ENCODE peak calls at places on chromosomes 2 and 18, in six cellular contexts. G is stimulated activated CD4-positive, alpha-beta T cell treated with anti-CD3 and anti-CD28 coated beads, Interleukin-4, amount 100 ng/mL, for 48 hours; L is NCI-H345; X is mesothelial cell of epicardium; Q is T-helper 1 cell; J is GM03348. C is an unnamed sample.

GRCh38 chr2:144310484-144310883 is 209.4 kb downstream of the ZEB2 start:
- DNase-seq in J (no peak), Q (no peak), X (no peak), G (no peak), L (no peak), C (no peak)

GRCh38 chr2:233448220-233448559 is 93.9 kb downstream of the DGKD start:
- DNase-seq in Q (no peak), X (no peak), G (no peak), L (no peak), J (no peak), C (no peak)

GRCh38 chr2:234099266-234099665 is 48.8 kb downstream of the SPP2 start:
- DNase-seq in Q (no peak), L (no peak), J (no peak), X (no peak), G (no peak), C (no peak)

GRCh38 chr2:56227811-56228210 is 44.0 kb downstream of the CCDC85A start:
- DNase-seq in X (no peak), G (no peak), J (no peak), L (no peak), Q (no peak), C (no peak)

GRCh38 chr2:9187620-9188214 is 18.9 kb upstream of the ASAP2 start:
- DNase-seq in X (no peak), Q (no peak), L (no peak), J (no peak), G (no peak), C (no peak)

GRCh38 chr2:309148-309969 is 21.5 kb upstream of the ALKAL2 start:
- DNase-seq in G (no peak), X (no peak), J (no peak), L (peak), Q (no peak), C (no peak)

GRCh38 chr2:120225549-120226065 is 2.4 kb upstream of the TMEM185B start:
- DNase-seq in J (no peak), L (no peak), Q (no peak), X (no peak), G (no peak), C (no peak)

GRCh38 chr2:9999693-10000092 is 43.7 kb upstream of the KLF11 start:
- DNase-seq in Q (no peak), G (no peak), X (no peak), J (no peak), L (no peak), C (no peak)

GRCh38 chr2:240245706-240246105 is 105.2 kb upstream of the OTOS start:
- DNase-seq in Q (no peak), L (no peak), X (no peak), J (peak), G (no peak), C (no peak)

GRCh38 chr2:66189598-66189997 is 245.3 kb upstream of the MEIS1 start:
- DNase-seq in J (peak), X (no peak), G (no peak), L (no peak), Q (no peak), C (no peak)

GRCh38 chr2:103739216-103739615 is 977.4 kb downstream of the TMEM182 start:
- DNase-seq in G (no peak), L (no peak), X (no peak), J (no peak), Q (no peak), C (no peak)

GRCh38 chr2:190338453-190338852 is 4.9 kb upstream of the INPP1 start:
- DNase-seq in G (no peak), L (no peak), X (no peak), Q (no peak), J (no peak), C (no peak)

GRCh38 chr18:4084501-4084900 is 370.6 kb downstream of the DLGAP1 start:
- DNase-seq in G (no peak), Q (no peak), L (no peak), J (no peak), X (no peak), C (no peak)

GRCh38 chr2:171895781-171896180 is 1.7 kb upstream of the SLC25A12 start:
- DNase-seq in L (no peak), J (peak), Q (no peak), X (no peak), G (no peak), C (no peak)

GRCh38 chr2:50649626-50650397 is 382.1 kb downstream of the NRXN1 start:
- DNase-seq in X (no peak), J (no peak), G (no peak), Q (no peak), L (no peak), C (no peak)

GRCh38 chr18:63850010-63850409 is 37.5 kb upstream of the SERPINB2 start:
- DNase-seq in Q (no peak), L (peak), G (no peak), X (no peak), J (peak), C (no peak)

GRCh38 chr18:58785171-58785805 is 79.4 kb upstream of the ZNF532 start:
- DNase-seq in X (no peak), Q (no peak), G (no peak), J (peak), L (no peak), C (no peak)

GRCh38 chr2:134080759-134081158 is 173.1 kb upstream of the MGAT5 start:
- DNase-seq in Q (no peak), G (no peak), L (no peak), J (no peak), X (no peak), C (no peak)

GRCh38 chr2:19138264-19138825 is 220.1 kb downstream of the OSR1 start:
- DNase-seq in L (no peak), G (no peak), X (no peak), J (no peak), Q (no peak), C (no peak)

GRCh38 chr18:23722646-23723045 is 33.4 kb downstream of the LAMA3 start:
- DNase-seq in X (no peak), Q (no peak), L (no peak), J (no peak), G (no peak), C (no peak)

GRCh38 chr2:98761267-98761781 is 30.4 kb upstream of the MGAT4A start:
- DNase-seq in G (peak), X (no peak), J (no peak), L (no peak), Q (no peak), C (no peak)

GRCh38 chr2:129779783-129780182 is 199.7 kb upstream of the RAB6C start:
- DNase-seq in L (no peak), Q (no peak), X (no peak), G (no peak), J (no peak), C (no peak)

GRCh38 chr2:175679728-175680127 is 322.3 kb downstream of the LNPK start:
- DNase-seq in J (no peak), L (no peak), G (no peak), Q (no peak), X (no peak), C (no peak)

GRCh38 chr18:57208056-57208455 is 61.2 kb downstream of the BOD1L2 start:
- DNase-seq in Q (no peak), L (peak), X (no peak), J (no peak), G (no peak), C (no peak)

GRCh38 chr2:31922542-31923408 is 88.0 kb downstream of the MEMO1 start:
- DNase-seq in X (no peak), J (no peak), Q (no peak), L (no peak), G (no peak), C (no peak)